ENCODE peak calls at places on chromosome 12, in six cellular contexts. One of them, this sample, is unnamed.

GRCh38 chr12:42689699-42690098 is 100.2 kb upstream of the PRICKLE1 start:
- DNase-seq in right lobe of liver: no peak
- DNase-seq in mesothelial cell of epicardium: no peak
- DNase-seq in heart right ventricle: no peak
- DNase-seq in GM20000: no peak
- DNase-seq in GM12865: no peak
- DNase-seq in this sample: no peak

GRCh38 chr12:59929091-59929490 is 333.3 kb downstream of the SLC16A7 start:
- DNase-seq in right lobe of liver: no peak
- DNase-seq in mesothelial cell of epicardium: no peak
- DNase-seq in heart right ventricle: no peak
- DNase-seq in GM20000: no peak
- DNase-seq in GM12865: no peak
- DNase-seq in this sample: no peak

GRCh38 chr12:98896938-98897337 is 251.8 kb downstream of the APAF1 start:
- DNase-seq in right lobe of liver: no peak
- DNase-seq in mesothelial cell of epicardium: no peak
- DNase-seq in heart right ventricle: no peak
- DNase-seq in GM20000: no peak
- DNase-seq in GM12865: peak; percentile 4
- DNase-seq in this sample: no peak

GRCh38 chr12:9943244-9943643 is 11.1 kb upstream of the CLEC2A start:
- DNase-seq in right lobe of liver: no peak
- DNase-seq in mesothelial cell of epicardium: no peak
- DNase-seq in heart right ventricle: no peak
- DNase-seq in GM20000: no peak
- DNase-seq in GM12865: no peak
- DNase-seq in this sample: no peak

GRCh38 chr12:22658214-22658613 is 33.2 kb downstream of the ETNK1 start:
- DNase-seq in right lobe of liver: no peak
- DNase-seq in mesothelial cell of epicardium: no peak
- DNase-seq in heart right ventricle: no peak
- DNase-seq in GM20000: no peak
- DNase-seq in GM12865: peak; percentile 4
- DNase-seq in this sample: no peak

GRCh38 chr12:28415755-28416154 is 225.5 kb downstream of the CCDC91 start:
- DNase-seq in right lobe of liver: no peak
- DNase-seq in mesothelial cell of epicardium: no peak
- DNase-seq in heart right ventricle: no peak
- DNase-seq in GM20000: no peak
- DNase-seq in GM12865: no peak
- DNase-seq in this sample: no peak

GRCh38 chr12:104651812-104652211 is 195.1 kb downstream of the CHST11 start:
- DNase-seq in right lobe of liver: no peak
- DNase-seq in mesothelial cell of epicardium: no peak
- DNase-seq in heart right ventricle: no peak
- DNase-seq in GM20000: no peak
- DNase-seq in GM12865: no peak
- DNase-seq in this sample: no peak

GRCh38 chr12:49809369-49810158 is 18.6 kb downstream of the NCKAP5L start:
- DNase-seq in right lobe of liver: no peak
- DNase-seq in mesothelial cell of epicardium: no peak
- DNase-seq in heart right ventricle: peak; percentile 61
- DNase-seq in GM20000: no peak
- DNase-seq in GM12865: no peak
- DNase-seq in this sample: no peak

GRCh38 chr12:1888923-1889322 is 29.5 kb downstream of the CACNA2D4 start:
- DNase-seq in right lobe of liver: no peak
- DNase-seq in mesothelial cell of epicardium: no peak
- DNase-seq in heart right ventricle: no peak
- DNase-seq in GM20000: no peak
- DNase-seq in GM12865: no peak
- DNase-seq in this sample: no peak

GRCh38 chr12:121514184-121514742 is 66.6 kb downstream of the KDM2B start:
- DNase-seq in right lobe of liver: no peak
- DNase-seq in mesothelial cell of epicardium: no peak
- DNase-seq in heart right ventricle: no peak
- DNase-seq in GM20000: peak; percentile 66
- DNase-seq in GM12865: peak; percentile 52
- DNase-seq in this sample: no peak

GRCh38 chr12:32515137-32515860 is 115.9 kb downstream of the FGD4 start:
- DNase-seq in right lobe of liver: no peak
- DNase-seq in mesothelial cell of epicardium: no peak
- DNase-seq in heart right ventricle: no peak
- DNase-seq in GM20000: no peak
- DNase-seq in GM12865: no peak
- DNase-seq in this sample: no peak

GRCh38 chr12:106657499-106657898 is 74.7 kb downstream of the RFX4 start:
- DNase-seq in right lobe of liver: no peak
- DNase-seq in mesothelial cell of epicardium: no peak
- DNase-seq in heart right ventricle: no peak
- DNase-seq in GM20000: no peak
- DNase-seq in GM12865: no peak
- DNase-seq in this sample: no peak

GRCh38 chr12:103499571-103499970 is 3.8 kb upstream of the C12orf42 start:
- DNase-seq in right lobe of liver: no peak
- DNase-seq in mesothelial cell of epicardium: no peak
- DNase-seq in heart right ventricle: no peak
- DNase-seq in GM20000: no peak
- DNase-seq in GM12865: no peak
- DNase-seq in this sample: no peak

GRCh38 chr12:27142102-27142721 is 59.8 kb upstream of the C12orf71 start:
- DNase-seq in right lobe of liver: peak; percentile 67
- DNase-seq in mesothelial cell of epicardium: no peak
- DNase-seq in heart right ventricle: no peak
- DNase-seq in GM20000: peak; percentile 45
- DNase-seq in GM12865: peak; percentile 79
- DNase-seq in this sample: no peak

GRCh38 chr12:28023156-28023887 is 50.8 kb upstream of the PTHLH start:
- DNase-seq in right lobe of liver: no peak
- DNase-seq in mesothelial cell of epicardium: no peak
- DNase-seq in heart right ventricle: no peak
- DNase-seq in GM20000: no peak
- DNase-seq in GM12865: no peak
- DNase-seq in this sample: no peak

GRCh38 chr12:43638786-43639185 is 86.8 kb upstream of the ADAMTS20 start:
- DNase-seq in right lobe of liver: no peak
- DNase-seq in mesothelial cell of epicardium: no peak
- DNase-seq in heart right ventricle: no peak
- DNase-seq in GM20000: no peak
- DNase-seq in GM12865: no peak
- DNase-seq in this sample: no peak

GRCh38 chr12:40013847-40014246 is 92.0 kb downstream of the SLC2A13 start:
- DNase-seq in right lobe of liver: no peak
- DNase-seq in mesothelial cell of epicardium: no peak
- DNase-seq in heart right ventricle: no peak
- DNase-seq in GM20000: no peak
- DNase-seq in GM12865: no peak
- DNase-seq in this sample: no peak

GRCh38 chr12:132797820-132798570 is 30.7 kb downstream of the GOLGA3 start:
- DNase-seq in right lobe of liver: no peak
- DNase-seq in mesothelial cell of epicardium: no peak
- DNase-seq in heart right ventricle: no peak
- DNase-seq in GM20000: no peak
- DNase-seq in GM12865: no peak
- DNase-seq in this sample: no peak

GRCh38 chr12:124536613-124537012 is 30.8 kb downstream of the NCOR2 start:
- DNase-seq in right lobe of liver: no peak
- DNase-seq in mesothelial cell of epicardium: no peak
- DNase-seq in heart right ventricle: no peak
- DNase-seq in GM20000: no peak
- DNase-seq in GM12865: no peak
- DNase-seq in this sample: no peak

GRCh38 chr12:78898416-78898815 is 33.8 kb downstream of the SYT1 start:
- DNase-seq in right lobe of liver: peak; percentile 51
- DNase-seq in mesothelial cell of epicardium: no peak
- DNase-seq in heart right ventricle: peak; percentile 47
- DNase-seq in GM20000: no peak
- DNase-seq in GM12865: no peak
- DNase-seq in this sample: no peak

GRCh38 chr12:103800252-103800771 is 40.7 kb downstream of the NT5DC3 start:
- DNase-seq in right lobe of liver: no peak
- DNase-seq in mesothelial cell of epicardium: no peak
- DNase-seq in heart right ventricle: peak; percentile 61
- DNase-seq in GM20000: no peak
- DNase-seq in GM12865: no peak
- DNase-seq in this sample: no peak

GRCh38 chr12:76878045-76878898 is 547 bp downstream of the CSRP2 start:
- DNase-seq in right lobe of liver: peak; percentile 50
- DNase-seq in mesothelial cell of epicardium: no peak
- DNase-seq in heart right ventricle: peak; percentile 19
- DNase-seq in GM20000: peak; percentile 51
- DNase-seq in GM12865: peak; percentile 22
- DNase-seq in this sample: no peak
- TF ChIP-seq CTCF in right lobe of liver: peak; percentile 15
- TF ChIP-seq CTCF in mesothelial cell of epicardium: no peak
- TF ChIP-seq CTCF in heart right ventricle: no peak
- TF ChIP-seq CTCF in GM20000: no peak
- TF ChIP-seq CTCF in GM12865: peak; percentile 20
- TF ChIP-seq CTCF in this sample: peak; percentile 32

DNA sequence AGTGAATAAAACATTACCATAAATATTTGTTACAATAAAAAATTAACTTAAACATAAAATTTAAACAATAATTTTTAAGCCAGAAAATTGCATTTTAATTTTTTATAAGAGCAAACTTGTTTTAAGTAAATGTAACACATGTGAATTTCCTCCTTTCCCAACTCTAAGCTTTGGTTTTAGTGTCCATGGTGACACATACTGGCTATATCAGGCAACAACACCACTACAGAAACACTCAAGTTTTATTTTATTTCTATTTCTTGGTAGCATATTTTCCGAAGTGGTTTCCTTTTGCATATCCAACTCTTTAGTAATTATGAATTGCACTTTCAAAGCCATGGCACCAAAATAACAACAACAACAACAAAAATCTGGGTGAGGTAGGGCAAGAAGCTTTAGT is 2.2 kb downstream of the NELL2 start:
- DNase-seq in right lobe of liver: no peak
- DNase-seq in mesothelial cell of epicardium: no peak
- DNase-seq in heart right ventricle: no peak
- DNase-seq in GM20000: peak; percentile 18
- DNase-seq in GM12865: no peak
- DNase-seq in this sample: no peak
- TF ChIP-seq CTCF in right lobe of liver: no peak
- TF ChIP-seq CTCF in mesothelial cell of epicardium: no peak
- TF ChIP-seq CTCF in heart right ventricle: peak; percentile 16
- TF ChIP-seq CTCF in GM20000: no peak
- TF ChIP-seq CTCF in GM12865: no peak
- TF ChIP-seq CTCF in this sample: no peak

GRCh38 chr12:47802312-47802711 is 17.4 kb downstream of the HDAC7 start:
- DNase-seq in right lobe of liver: no peak
- DNase-seq in mesothelial cell of epicardium: no peak
- DNase-seq in heart right ventricle: no peak
- DNase-seq in GM20000: no peak
- DNase-seq in GM12865: no peak
- DNase-seq in this sample: no peak
- TF ChIP-seq CTCF in right lobe of liver: no peak
- TF ChIP-seq CTCF in mesothelial cell of epicardium: peak; percentile 22
- TF ChIP-seq CTCF in heart right ventricle: peak; percentile 19
- TF ChIP-seq CTCF in GM20000: no peak
- TF ChIP-seq CTCF in GM12865: peak; percentile 24
- TF ChIP-seq CTCF in this sample: peak; percentile 47

GRCh38 chr12:45247589-45247988 is 31.7 kb downstream of the ANO6 start:
- DNase-seq in right lobe of liver: no peak
- DNase-seq in mesothelial cell of epicardium: no peak
- DNase-seq in heart right ventricle: no peak
- DNase-seq in GM20000: no peak
- DNase-seq in GM12865: no peak
- DNase-seq in this sample: no peak

GRCh38 chr12:45243963-45244362 is 28.1 kb downstream of the ANO6 start:
- DNase-seq in right lobe of liver: no peak
- DNase-seq in mesothelial cell of epicardium: no peak
- DNase-seq in heart right ventricle: no peak
- DNase-seq in GM20000: no peak
- DNase-seq in GM12865: no peak
- DNase-seq in this sample: no peak

GRCh38 chr12:45242180-45242579 is 26.3 kb downstream of the ANO6 start:
- DNase-seq in right lobe of liver: no peak
- DNase-seq in mesothelial cell of epicardium: no peak
- DNase-seq in heart right ventricle: no peak
- DNase-seq in GM20000: no peak
- DNase-seq in GM12865: no peak
- DNase-seq in this sample: no peak

GRCh38 chr12:45246202-45246601 is 30.3 kb downstream of the ANO6 start:
- DNase-seq in right lobe of liver: no peak
- DNase-seq in mesothelial cell of epicardium: no peak
- DNase-seq in heart right ventricle: no peak
- DNase-seq in GM20000: no peak
- DNase-seq in GM12865: no peak
- DNase-seq in this sample: no peak

DNA sequence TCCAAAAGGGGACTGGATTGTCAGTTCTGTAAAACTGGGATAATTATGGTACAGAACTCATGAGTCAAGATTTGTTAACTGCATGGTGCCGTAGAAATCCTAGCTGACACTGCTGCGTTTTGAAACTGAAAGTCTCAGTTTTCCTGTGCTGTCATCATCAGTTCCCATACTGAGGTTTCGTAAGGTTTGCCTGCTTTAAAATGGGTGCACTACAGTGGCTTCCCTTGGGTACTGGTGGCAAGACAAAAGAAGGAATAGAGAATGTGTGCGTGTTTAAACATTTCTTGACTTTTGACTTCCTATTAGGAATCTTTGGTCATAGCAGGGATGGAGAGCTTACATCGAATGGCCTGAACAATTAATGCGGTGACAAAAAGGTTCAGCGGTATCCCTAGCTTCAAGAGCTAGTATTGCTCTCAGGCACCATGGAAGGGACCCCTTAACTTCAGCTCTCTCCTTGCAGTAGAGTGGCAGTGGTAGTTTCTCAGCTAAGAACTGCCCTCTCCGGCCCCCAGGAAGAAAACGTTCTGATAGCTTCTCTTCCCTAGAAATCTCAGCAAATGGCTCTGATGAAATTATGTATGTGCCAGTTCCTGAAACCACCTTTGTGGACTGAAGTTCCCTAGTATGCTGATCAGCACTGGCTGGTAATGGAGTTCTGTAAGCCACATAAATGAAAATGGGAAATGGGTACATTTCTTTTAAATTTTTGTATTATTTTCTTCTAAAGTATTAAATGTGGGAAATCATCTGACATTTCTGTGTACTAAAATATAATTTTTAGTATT is 28.9 kb downstream of the ANO6 start:
- DNase-seq in right lobe of liver: no peak
- DNase-seq in mesothelial cell of epicardium: no peak
- DNase-seq in heart right ventricle: no peak
- DNase-seq in GM20000: no peak
- DNase-seq in GM12865: peak; percentile 59
- DNase-seq in this sample: no peak
- TF ChIP-seq CTCF in right lobe of liver: peak; percentile 50
- TF ChIP-seq CTCF in mesothelial cell of epicardium: no peak
- TF ChIP-seq CTCF in heart right ventricle: no peak
- TF ChIP-seq CTCF in GM20000: no peak
- TF ChIP-seq CTCF in GM12865: no peak
- TF ChIP-seq CTCF in this sample: no peak